ENCODE peak calls at places on chromosome 13, in five cellular contexts. M is tibial artery, N is HepG2, L is aorta, H is SJSA1. R is an unnamed sample.

GRCh38 chr13:94710881-94711560 is 1.3 kb downstream of the SOX21 start:
- DNase-seq in M (no peak), L (no peak), H (no peak), N (no peak), R (no peak)

GRCh38 chr13:85091835-85092234 is 707.4 kb downstream of the SLITRK6 start:
- DNase-seq in L (no peak), M (no peak), H (no peak), N (no peak), R (no peak)

GRCh38 chr13:28320884-28321574 is 173.9 kb downstream of the FLT1 start:
- DNase-seq in M (no peak), L (no peak), H (peak; percentile 37), N (peak; percentile 36), R (no peak)

GRCh38 chr13:73704587-73704986 is 429.6 kb downstream of the KLF12 start:
- DNase-seq in L (no peak), N (no peak), H (no peak), M (no peak), R (no peak)

GRCh38 chr13:37097008-37097579 is 8.4 kb downstream of the CSNK1A1L start:
- DNase-seq in N (no peak), H (no peak), M (no peak), L (no peak), R (no peak)

GRCh38 chr13:99231726-99232125 is 26.5 kb downstream of the GPR18 start:
- DNase-seq in M (no peak), N (no peak), H (no peak), L (no peak), R (no peak)

GRCh38 chr13:112699318-112699918 is 9.6 kb downstream of the ATP11A start:
- DNase-seq in M (peak; percentile 4), H (no peak), L (peak; percentile 56), N (peak; percentile 29), R (no peak)

GRCh38 chr13:94090773-94091172 is 388.7 kb downstream of the DCT start:
- DNase-seq in N (no peak), M (no peak), L (no peak), H (no peak), R (no peak)

GRCh38 chr13:74867460-74867859 is 614.5 kb downstream of the TBC1D4 start:
- DNase-seq in L (no peak), M (no peak), H (no peak), N (no peak), R (no peak)

GRCh38 chr13:102781591-102781990 is 8.0 kb upstream of the TEX30 start:
- DNase-seq in L (no peak), M (no peak), H (no peak), N (no peak), R (no peak)

GRCh38 chr13:26412961-26413716 is 144.3 kb upstream of the WASF3 start:
- DNase-seq in L (no peak), H (no peak), N (no peak), M (no peak), R (no peak)

GRCh38 chr13:31042084-31042483 is 109.6 kb downstream of the TEX26 start:
- DNase-seq in L (no peak), M (no peak), N (no peak), H (no peak), R (no peak)

GRCh38 chr13:74135306-74136088 is 1.3 kb upstream of the KLF12 start:
- DNase-seq in M (peak; percentile 53), L (peak; percentile 91), N (no peak), H (peak; percentile 67), R (peak; percentile 79)

GRCh38 chr13:33111414-33112110 is 95.3 kb downstream of the KL start:
- DNase-seq in L (no peak), N (peak; percentile 82), M (no peak), H (peak; percentile 12), R (peak; percentile 37)

GRCh38 chr13:84208251-84208650 is 326.0 kb upstream of the SLITRK1 start:
- DNase-seq in H (no peak), L (no peak), M (no peak), N (no peak), R (no peak)

GRCh38 chr13:112722433-112723250 is 32.8 kb downstream of the ATP11A start:
- DNase-seq in M (no peak), N (peak; percentile 78), L (no peak), H (peak; percentile 39), R (peak; percentile 55)

GRCh38 chr13:21999666-22000065 is 328.8 kb downstream of the FGF9 start:
- DNase-seq in M (no peak), L (no peak), N (no peak), H (no peak), R (no peak)

GRCh38 chr13:48236528-48237353 is 3.7 kb downstream of the ITM2B start:
- DNase-seq in H (no peak), L (no peak), N (no peak), M (no peak), R (no peak)
- H3K4me3 ChIP-seq in H (no peak overlapping the region), L (peak overlapping the region; percentile 41), N (no peak overlapping the region), M (peak overlapping the region; percentile 78), R (peak overlapping the region; percentile 100)

DNA sequence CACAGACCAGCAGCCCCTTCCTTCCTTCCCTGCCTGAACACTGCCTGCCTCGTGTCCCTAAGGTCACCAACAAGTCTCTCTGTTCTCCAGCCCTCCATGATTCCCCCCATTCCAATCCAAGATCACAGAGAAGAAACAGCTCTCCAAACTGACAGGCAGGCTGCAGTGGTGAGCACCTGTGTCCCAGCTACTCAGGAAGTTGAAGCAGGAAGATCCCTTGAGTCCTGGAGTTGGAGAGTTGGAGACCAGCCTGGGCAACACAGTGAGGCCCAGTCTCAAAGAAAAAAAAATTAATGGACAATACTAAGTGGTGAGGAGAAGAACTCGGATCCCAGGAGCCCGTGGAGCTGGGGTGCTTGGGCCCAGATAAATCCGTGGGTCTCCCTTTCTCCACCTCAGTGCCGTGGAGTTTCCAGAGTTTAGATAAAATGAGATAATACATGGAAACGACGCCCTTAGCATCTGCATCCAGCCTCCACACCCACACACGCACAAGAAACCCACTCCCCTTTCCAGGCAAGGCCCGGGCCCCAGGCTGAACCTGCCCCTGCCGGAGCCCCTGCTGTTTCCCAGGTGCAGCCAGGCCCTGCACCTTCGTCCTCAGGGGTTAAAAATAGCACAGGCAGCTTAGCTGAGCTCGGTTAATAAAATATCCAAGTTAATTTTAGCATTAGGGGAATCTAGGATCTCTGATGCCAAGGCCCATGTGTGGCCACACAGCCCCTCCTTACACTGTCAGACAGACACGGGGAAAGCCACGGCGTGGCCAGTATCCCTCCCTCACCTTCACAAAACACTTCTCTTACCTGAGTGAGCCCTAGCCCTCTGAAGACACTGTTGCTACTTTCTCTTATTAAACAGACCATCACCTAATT is 4.7 kb downstream of the RASA3 start:
- DNase-seq in H (no peak), L (no peak), N (no peak), M (no peak), R (no peak)
- H3K4me1 ChIP-seq in H (peaks cover 62% of the 10 kb centered on the region), L (no peaks in the 10 kb centered on the region), N (no peaks in the 10 kb centered on the region), M (peaks cover 39% of the 10 kb centered on the region), R (peaks cover 69% of the 10 kb centered on the region)

GRCh38 chr13:108786578-108787100 is 157.2 kb downstream of the MYO16 start:
- DNase-seq in M (no peak), N (no peak), L (no peak), H (no peak), R (no peak)

GRCh38 chr13:108785844-108786243 is 156.4 kb downstream of the MYO16 start:
- DNase-seq in H (no peak), L (no peak), M (no peak), N (no peak), R (no peak)

GRCh38 chr13:108789476-108789875 is 160.1 kb downstream of the MYO16 start:
- DNase-seq in M (no peak), H (no peak), N (no peak), L (no peak), R (no peak)

DNA sequence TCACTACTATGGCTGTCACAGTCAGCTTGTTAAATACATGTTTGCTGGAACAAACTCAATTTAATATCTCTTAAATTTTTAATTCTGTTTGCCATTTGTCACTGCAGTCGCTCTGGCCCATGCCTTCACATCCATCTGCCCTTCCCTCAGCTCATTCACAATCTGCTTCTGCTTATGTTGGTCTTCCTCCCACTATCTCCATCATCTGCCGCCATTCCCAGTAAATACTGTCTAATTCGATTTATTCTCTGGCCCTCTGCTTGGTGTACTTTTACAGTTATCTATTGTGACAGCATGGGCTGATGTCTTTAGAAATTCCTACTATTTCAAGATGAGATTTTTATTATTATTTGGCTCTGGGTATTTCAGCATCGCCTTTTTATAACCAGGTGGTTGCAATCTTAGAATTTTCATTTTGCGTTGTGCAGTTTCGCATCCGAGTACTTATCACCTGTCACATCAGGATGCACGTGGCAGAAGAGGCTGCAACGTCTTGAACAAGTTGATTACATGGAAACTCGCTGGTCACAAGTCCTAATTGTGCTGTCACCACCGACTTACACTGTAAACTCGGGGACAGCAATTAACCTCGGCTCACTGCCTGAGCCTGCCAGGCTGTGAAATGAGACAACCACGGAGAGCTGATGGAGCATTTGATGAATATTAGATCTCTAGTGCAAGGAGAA is 158.4 kb downstream of the MYO16 start:
- DNase-seq in N (no peak), M (no peak), H (no peak), L (no peak), R (no peak)
- H3K4me3 ChIP-seq in N (no peak overlapping the region), M (no peak overlapping the region), H (no peak overlapping the region), L (no peak overlapping the region), R (no peak overlapping the region)

GRCh38 chr13:40522234-40522633 is 144.2 kb downstream of the FOXO1 start:
- DNase-seq in L (no peak), M (no peak), N (no peak), H (no peak), R (no peak)
- H3K4me1 ChIP-seq in L (peaks cover 2% of the 10 kb centered on the region), M (peaks cover 10% of the 10 kb centered on the region), N (peaks cover 47% of the 10 kb centered on the region), H (no peaks in the 10 kb centered on the region), R (peaks cover 6% of the 10 kb centered on the region)